ENCODE peak calls at places on chromosome 11, in seven cellular contexts. X is NCI-H2029, J is GF-D8, B is NCI-H1092 treated with DMSO at 0.1 percent for 48 hours, C is NB4, R is endothelial cell, Z is WTC11. W is an unnamed sample.

GRCh38 chr11:3217751-3218482 is 696 bp downstream of the MRGPRG start:
- DNase-seq in C (no peak), X (no peak), J (no peak), Z (peak), B (no peak), R (no peak), W (no peak)

GRCh38 chr11:36249271-36249670 is 40.0 kb downstream of the COMMD9 start:
- DNase-seq in X (no peak), R (no peak), J (no peak), Z (no peak), C (peak), B (no peak), W (no peak)

GRCh38 chr11:63951779-63952536 is 13.2 kb downstream of the NAA40 start:
- DNase-seq in Z (no peak), B (no peak), C (peak), R (no peak), X (no peak), J (peak), W (peak)

GRCh38 chr11:47551086-47551485 is 1.8 kb downstream of the CELF1 start:
- DNase-seq in X (no peak), B (no peak), Z (no peak), C (peak), J (no peak), R (no peak), W (peak)

GRCh38 chr11:3949132-3949531 is 93.7 kb downstream of the STIM1 start:
- DNase-seq in C (peak), X (no peak), J (no peak), B (no peak), R (no peak), Z (no peak), W (peak)

GRCh38 chr11:27293500-27294417 is 69.3 kb downstream of the CCDC34 start:
- DNase-seq in Z (no peak), B (no peak), R (no peak), J (no peak), C (no peak), X (no peak), W (no peak)

GRCh38 chr11:111307472-111308108 is 9.2 kb downstream of the POU2AF3 start:
- DNase-seq in R (no peak), C (no peak), X (peak), J (no peak), Z (no peak), B (peak), W (no peak)

GRCh38 chr11:27898166-27898565 is 197.9 kb upstream of the BDNF start:
- DNase-seq in Z (no peak), J (no peak), R (no peak), X (no peak), B (no peak), C (no peak), W (no peak)

GRCh38 chr11:104422320-104422944 is 258.5 kb upstream of the PDGFD start:
- DNase-seq in R (no peak), Z (no peak), C (no peak), J (no peak), B (no peak), X (no peak), W (no peak)

GRCh38 chr11:14148653-14149273 is 186.2 kb downstream of the SPON1 start:
- DNase-seq in Z (no peak), J (no peak), C (peak), B (peak), X (peak), R (no peak), W (no peak)

W was measured in GM10248.